ENCODE peak calls at places on chromosomes 13 and 19, in nine cellular contexts. G is non-pigmented ciliary epithelial cell; X is activated T-helper 2 cell treated with anti-CD3 and anti-CD28 coated beads, Interferon-gamma antibody, Interleukin-2, Interleukin-4, amounts not matched to agents 10 μg/mL and 5 μg/mL and 100 μg/mL, durations not matched to agents 14 hours and 24 hours and 36 hours; Z is substantia nigra; S is activated T-cell treated with anti-CD3 and anti-CD28 coated beads for 1 hour; R is stimulated activated CD8-positive, alpha-beta memory T cell treated with anti-CD3 and anti-CD28 coated beads, Interleukin-15, amount 100 ng/mL, for 1 hour; N is fibroblast of the aortic adventitia; D is upper lobe of right lung; B is neuronal stem cell. J is an unnamed sample.

GRCh38 chr19:55652311-55653078 is 2.3 kb upstream of the U2AF2 start:
- DNase-seq in R (no peak), Z (no peak), B (no peak), S (no peak), N (no peak), G (no peak), D (no peak), X (no peak), J (no peak)

GRCh38 chr19:370641-371330 is 26.2 kb upstream of the MIER2 start:
- DNase-seq in G (no peak), S (no peak), N (no peak), B (no peak), D (no peak), Z (no peak), X (no peak), R (no peak), J (no peak)

GRCh38 chr19:31613683-31614219 is 264.5 kb upstream of the TSHZ3 start:
- DNase-seq in D (no peak), N (no peak), B (no peak), R (no peak), S (no peak), G (no peak), X (no peak), Z (no peak), J (no peak)

GRCh38 chr13:30808600-30808999 is 73.3 kb downstream of the ALOX5AP start:
- DNase-seq in N (no peak), D (no peak), G (no peak), B (no peak), Z (no peak), R (no peak), X (no peak), S (no peak), J (no peak)

GRCh38 chr13:41562083-41562482 is 104.7 kb downstream of the RGCC start:
- DNase-seq in G (peak; percentile 84), R (no peak), B (no peak), N (peak; percentile 70), S (no peak), X (no peak), Z (peak; percentile 76), D (no peak), J (peak; percentile 96)

GRCh38 chr19:40813182-40813581 is 14.2 kb downstream of the EGLN2 start:
- DNase-seq in Z (no peak), G (no peak), S (no peak), N (peak; percentile 57), R (no peak), D (peak; percentile 82), X (no peak), B (no peak), J (no peak)

GRCh38 chr19:2034729-2035589 is 16.1 kb downstream of the MKNK2 start:
- DNase-seq in X (peak; percentile 55), N (peak; percentile 31), R (peak; percentile 35), G (no peak), B (no peak), Z (no peak), D (peak; percentile 89), S (peak; percentile 47), J (no peak)

GRCh38 chr13:30196025-30196424 is 111.3 kb downstream of the KATNAL1 start:
- DNase-seq in G (peak; percentile 19), B (peak; percentile 4), R (no peak), S (no peak), D (no peak), Z (no peak), N (no peak), X (no peak), J (no peak)

GRCh38 chr13:77637583-77637982 is 59.9 kb upstream of the SLAIN1 start:
- DNase-seq in X (no peak), Z (no peak), S (no peak), G (no peak), R (no peak), D (no peak), N (no peak), B (no peak), J (no peak)

GRCh38 chr19:51368366-51369282 is at the start of gene CLDND2:
- DNase-seq in D (no peak), G (no peak), B (no peak), S (no peak), Z (no peak), X (no peak), R (no peak), N (no peak), J (peak; percentile 11)

GRCh38 chr19:43534811-43535761 is 2.1 kb downstream of the ZNF575 start:
- DNase-seq in X (no peak), D (peak; percentile 76), R (no peak), N (peak; percentile 63), G (no peak), Z (peak; percentile 13), B (peak; percentile 54), S (no peak), J (peak; percentile 66)

GRCh38 chr13:57630661-57631606 is 610 bp upstream of the PCDH17 start:
- DNase-seq in S (no peak), G (no peak), N (no peak), R (no peak), X (no peak), D (peak; percentile 41), B (no peak), Z (peak; percentile 59), J (peak; percentile 87)

GRCh38 chr13:45695198-45695730 is 6.9 kb upstream of the CBY2 start:
- DNase-seq in B (no peak), S (no peak), X (no peak), D (no peak), N (no peak), G (no peak), R (no peak), Z (no peak), J (no peak)

GRCh38 chr13:112895521-112896465 is 73.2 kb upstream of the MCF2L start:
- DNase-seq in X (no peak), R (no peak), S (no peak), N (no peak), G (no peak), D (no peak), Z (no peak), B (no peak), J (no peak)

GRCh38 chr19:17777840-17778620 is 16.9 kb upstream of the B3GNT3 start:
- DNase-seq in G (no peak), Z (no peak), S (no peak), B (peak; percentile 54), R (no peak), N (no peak), D (peak; percentile 90), X (peak; percentile 12), J (no peak)

GRCh38 chr19:3176715-3177501 is 1.7 kb upstream of the S1PR4 start:
- DNase-seq in S (peak; percentile 60), B (no peak), Z (no peak), G (no peak), R (peak; percentile 56), N (peak; percentile 54), X (peak; percentile 68), D (peak; percentile 87), J (no peak)

GRCh38 chr19:45876411-45877197 is 9.3 kb downstream of the IRF2BP1 start:
- DNase-seq in B (no peak), Z (no peak), N (no peak), R (no peak), D (peak; percentile 85), X (no peak), G (no peak), S (no peak), J (no peak)

GRCh38 chr19:35557539-35558399 is 5.7 kb downstream of the ATP4A start:
- DNase-seq in N (peak; percentile 16), B (peak; percentile 89), S (peak; percentile 49), D (peak; percentile 84), Z (no peak), R (peak; percentile 20), X (peak; percentile 31), G (no peak), J (no peak)

GRCh38 chr19:17681505-17682125 is 6.5 kb downstream of the UNC13A start:
- DNase-seq in G (no peak), R (no peak), B (no peak), S (peak; percentile 27), D (no peak), N (peak; percentile 60), Z (no peak), X (peak; percentile 18), J (no peak)

GRCh38 chr13:24631922-24632321 is 48.3 kb upstream of the ATP12A start:
- DNase-seq in X (no peak), G (no peak), N (peak; percentile 12), B (no peak), R (no peak), D (no peak), Z (no peak), S (no peak), J (no peak)

GRCh38 chr19:4722671-4723464 is 774 bp downstream of the DPP9 start:
- DNase-seq in Z (no peak), G (no peak), D (no peak), N (peak; percentile 92), S (no peak), X (peak; percentile 30), R (no peak), B (no peak), J (peak; percentile 20)

GRCh38 chr13:110652231-110652730 is 36.9 kb downstream of the NAXD start:
- DNase-seq in G (no peak), S (no peak), R (no peak), D (no peak), B (no peak), X (no peak), N (no peak), Z (no peak), J (no peak)